ENCODE peak calls at places on chromosomes 1 and 21, in four cellular contexts. Y, P, V and G are unnamed samples.

GRCh38 chr1:48246727-48247126 is 24.2 kb downstream of the SLC5A9 start:
- DNase-seq in Y (no peak), V (peak; percentile 72), P (no peak), G (no peak)

GRCh38 chr1:219119839-219120238 is 53.8 kb upstream of the LYPLAL1 start:
- DNase-seq in V (no peak), Y (no peak), P (no peak), G (peak; percentile 23)

GRCh38 chr1:51313961-51314777 is 16.2 kb downstream of the TTC39A start:
- DNase-seq in Y (no peak), V (no peak), P (no peak), G (peak; percentile 86)

GRCh38 chr1:8202182-8202905 is 115.6 kb upstream of the SLC45A1 start:
- DNase-seq in P (no peak), V (peak; percentile 56), Y (no peak), G (peak; percentile 90)

GRCh38 chr21:43269461-43269860 is 100.7 kb downstream of the CRYAA start:
- DNase-seq in P (no peak), V (peak; percentile 6), Y (no peak), G (no peak)

GRCh38 chr1:14519976-14520375 is 78.5 kb upstream of the KAZN start:
- DNase-seq in Y (no peak), V (no peak), P (no peak), G (peak; percentile 84)

GRCh38 chr1:20481158-20481617 is 4.8 kb downstream of the CAMK2N1 start:
- DNase-seq in P (no peak), Y (no peak), V (no peak), G (no peak)

GRCh38 chr1:174875306-174875705 is 124.4 kb upstream of the CACYBP start:
- DNase-seq in P (no peak), Y (no peak), V (no peak), G (no peak)

GRCh38 chr21:19510057-19510456 is 1106.5 kb upstream of the TMPRSS15 start:
- DNase-seq in V (no peak), P (no peak), Y (no peak), G (no peak)

GRCh38 chr1:160374701-160375443 is 8.0 kb downstream of the NHLH1 start:
- DNase-seq in Y (no peak), P (no peak), V (no peak), G (no peak)

GRCh38 chr1:216815239-216815955 is 92.2 kb upstream of the ESRRG start:
- DNase-seq in P (peak; percentile 13), Y (no peak), V (peak; percentile 50), G (no peak)

GRCh38 chr1:241964550-241965241 is 7.1 kb downstream of the BECN2 start:
- DNase-seq in Y (no peak), V (peak; percentile 18), P (peak; percentile 7), G (no peak)

GRCh38 chr21:7957713-7958064 is 2563.7 kb upstream of the TPTE start:
- DNase-seq in P (no peak), Y (no peak), V (no peak), G (no peak)

GRCh38 chr1:39876136-39876535 is 7.2 kb downstream of the TRIT1 start:
- DNase-seq in P (no peak), V (no peak), Y (no peak), G (no peak)

GRCh38 chr1:55604194-55604593 is 389.0 kb upstream of the USP24 start:
- DNase-seq in P (no peak), V (no peak), Y (no peak), G (no peak)

GRCh38 chr1:60299581-60299980 is 226.0 kb upstream of the C1orf87 start:
- DNase-seq in Y (no peak), P (no peak), V (no peak), G (no peak)

GRCh38 chr1:196361112-196361714 is 247.0 kb downstream of the KCNT2 start:
- DNase-seq in P (no peak), V (no peak), Y (no peak), G (peak; percentile 56)

GRCh38 chr1:24418898-24419628 is 3.5 kb downstream of the NIPAL3 start:
- DNase-seq in V (no peak), Y (no peak), P (no peak), G (peak; percentile 42)

GRCh38 chr1:159023723-159024122 is 14.0 kb downstream of the IFI16 start:
- DNase-seq in Y (no peak), V (no peak), P (no peak), G (no peak)

GRCh38 chr21:33395866-33396265 is 7.3 kb upstream of the IFNGR2 start:
- DNase-seq in P (no peak), Y (no peak), V (no peak), G (peak; percentile 49)

GRCh38 chr1:4657920-4658585 is 3.6 kb downstream of the AJAP1 start:
- DNase-seq in P (no peak), Y (no peak), V (no peak), G (no peak)

GRCh38 chr21:45235488-45235887 is 52.2 kb downstream of the POFUT2 start:
- DNase-seq in V (no peak), P (no peak), Y (no peak), G (no peak)

GRCh38 chr1:167563579-167564246 is 10.2 kb upstream of the CREG1 start:
- DNase-seq in P (peak; percentile 33), V (no peak), Y (no peak), G (no peak)

GRCh38 chr21:45109831-45110492 is 35.6 kb downstream of the ADARB1 start:
- DNase-seq in V (no peak), P (no peak), Y (no peak), G (no peak)

GRCh38 chr1:166813508-166814223 is 25.6 kb upstream of the POGK start:
- DNase-seq in P (no peak), V (no peak), Y (no peak), G (no peak)

GRCh38 chr1:30382496-30382895 is 340.9 kb downstream of the MATN1 start:
- DNase-seq in V (no peak), Y (peak; percentile 45), P (no peak), G (no peak)

GRCh38 chr1:34419662-34420061 is 243.0 kb downstream of the C1orf94 start:
- DNase-seq in Y (no peak), P (no peak), V (no peak), G (peak; percentile 50)

GRCh38 chr1:156938813-156939212 is 18.4 kb downstream of the LRRC71 start:
- DNase-seq in Y (no peak), P (no peak), V (no peak), G (no peak)

GRCh38 chr1:207241164-207241934 is 80.1 kb upstream of the CD55 start:
- DNase-seq in Y (no peak), P (no peak), V (no peak), G (no peak)

GRCh38 chr1:209305221-209305954 is 278.1 kb upstream of the CAMK1G start:
- DNase-seq in Y (no peak), P (no peak), V (no peak), G (no peak)

GRCh38 chr1:9476790-9477463 is 62.3 kb upstream of the SLC25A33 start:
- DNase-seq in P (no peak), V (no peak), Y (no peak), G (peak; percentile 61)

GRCh38 chr21:46426313-46427046 is 32.2 kb upstream of the DIP2A start:
- DNase-seq in P (no peak), V (no peak), Y (no peak), G (no peak)

GRCh38 chr21:46425566-46425965 is 33.1 kb upstream of the DIP2A start:
- DNase-seq in Y (no peak), V (no peak), P (no peak), G (no peak)

GRCh38 chr21:46424062-46424591 is 34.6 kb upstream of the DIP2A start:
- DNase-seq in V (no peak), Y (no peak), P (no peak), G (no peak)

GRCh38 chr21:46424621-46425020 is 34.1 kb upstream of the DIP2A start:
- DNase-seq in P (no peak), V (no peak), Y (no peak), G (no peak)

GRCh38 chr21:46425061-46425460 is 33.6 kb upstream of the DIP2A start:
- DNase-seq in P (no peak), V (no peak), Y (no peak), G (no peak)
- H3K27ac ChIP-seq in P (no peak overlapping the region), V (no peak overlapping the region), Y (no peak overlapping the region), G (no peak overlapping the region)

DNA sequence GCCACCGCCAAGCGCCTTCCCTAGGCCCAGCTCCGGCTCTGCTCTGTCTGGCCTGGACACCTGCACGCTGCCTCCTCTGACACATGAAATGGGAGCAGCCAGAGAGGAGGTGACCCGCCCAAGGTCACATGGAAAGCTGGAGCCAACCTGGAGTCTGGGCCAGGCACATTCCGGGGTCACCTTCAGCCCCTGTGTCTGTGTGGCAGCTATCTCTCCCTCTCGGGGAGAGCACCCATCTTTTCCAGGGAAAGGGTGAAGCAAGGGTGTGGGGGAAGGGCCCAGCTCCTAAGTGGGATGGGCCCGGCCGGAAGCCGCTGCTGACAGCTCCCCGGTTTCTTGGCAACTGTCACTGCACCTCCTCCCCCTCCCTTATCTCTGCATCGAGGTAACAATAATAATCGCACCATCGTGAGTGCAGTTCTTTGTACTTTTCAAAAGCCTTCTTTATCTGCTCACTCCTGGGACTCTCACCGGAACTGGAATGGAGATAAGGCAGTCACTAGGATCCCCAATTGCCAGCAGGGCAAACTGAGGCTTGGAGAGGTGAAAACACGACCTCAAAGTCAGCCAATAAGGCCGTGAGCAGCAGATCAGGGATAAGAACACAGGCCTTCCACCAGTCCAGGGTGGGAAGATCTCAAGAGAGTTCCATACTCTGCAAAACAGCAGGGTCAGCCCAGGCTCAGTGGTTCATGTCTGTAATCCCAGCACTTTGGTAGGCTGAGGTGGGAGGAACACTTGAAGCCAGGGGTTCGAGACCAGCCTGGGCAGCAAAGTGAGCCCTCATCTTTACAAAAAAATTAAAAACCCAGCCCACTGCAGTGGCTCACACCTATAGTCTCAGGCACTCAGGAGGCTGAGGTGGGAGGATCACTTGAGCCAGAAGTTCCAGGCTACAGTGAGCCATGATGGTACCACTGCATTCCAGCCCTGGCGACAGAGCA is 36.9 kb downstream of the RAP1GAP start:
- DNase-seq in V (no peak), P (no peak), Y (no peak), G (no peak)
- H3K4me1 ChIP-seq in V (peaks cover 8% of the 10 kb centered on the region), P (no peaks in the 10 kb centered on the region), Y (peaks cover 8% of the 10 kb centered on the region), G (no peaks in the 10 kb centered on the region)

GRCh38 chr21:34808569-34809204 is 139.9 kb downstream of the CLIC6 start:
- DNase-seq in V (no peak), Y (no peak), P (no peak), G (peak; percentile 91)
- H3K27ac ChIP-seq in V (no peak overlapping the region), Y (peak overlapping the region; percentile 92), P (peak overlapping the region; percentile 47), G (peak overlapping the region; percentile 100)

DNA sequence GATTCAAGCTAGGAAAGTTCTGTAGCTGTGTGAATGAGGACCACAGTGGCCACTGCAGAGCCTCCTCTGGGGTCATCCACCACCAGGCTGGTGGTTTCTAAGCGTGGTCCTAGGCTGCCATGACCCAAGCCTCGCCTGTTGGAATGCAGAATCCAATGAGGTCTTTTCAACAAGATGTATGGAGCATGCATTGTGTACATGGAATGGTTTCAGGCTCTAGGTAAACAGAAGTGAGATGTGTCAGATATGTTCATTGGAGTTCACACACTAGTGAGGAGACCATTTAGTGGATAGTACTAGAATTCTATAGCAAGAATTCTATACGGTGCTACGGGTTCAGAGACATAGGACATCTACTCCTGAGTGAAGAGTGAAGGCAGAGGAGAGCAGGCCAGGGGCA is 10.7 kb downstream of the RNU5D-1 start:
- DNase-seq in V (no peak), P (no peak), Y (no peak), G (no peak)
- H3K4me1 ChIP-seq in V (no peaks in the 10 kb centered on the region), P (no peaks in the 10 kb centered on the region), Y (peaks cover 3% of the 10 kb centered on the region), G (no peaks in the 10 kb centered on the region)